ENCODE peak calls at places on chromosomes 4 and X, in four cellular contexts. H is fibroblast of pulmonary artery; A is mesenchymal stem cell; G is CD4-positive, alpha-beta memory T cell. D is an unnamed sample.

GRCh38 chr4:73308286-73308685 is 49.7 kb upstream of the ANKRD17 start:
- DNase-seq in A (peak), H (peak), G (no peak), D (no peak)

GRCh38 chrX:67601771-67602170 is 58.0 kb downstream of the AR start:
- DNase-seq in A (no peak), H (no peak), G (no peak), D (no peak)

GRCh38 chr4:88791274-88791673 is 93.6 kb upstream of the NAP1L5 start:
- DNase-seq in A (peak), H (peak), G (no peak), D (peak)

GRCh38 chr4:11416767-11417113 is 12.0 kb downstream of the HS3ST1 start:
- DNase-seq in G (no peak), H (peak), A (no peak), D (no peak)

GRCh38 chrX:67651437-67652142 is 107.8 kb downstream of the AR start:
- DNase-seq in G (no peak), H (no peak), A (no peak), D (no peak)

GRCh38 chr4:52925531-52925968 is 63.4 kb downstream of the RASL11B start:
- DNase-seq in G (no peak), H (peak), A (peak), D (no peak)

GRCh38 chr4:17694552-17694951 is 80.1 kb downstream of the MED28 start:
- DNase-seq in A (no peak), G (no peak), H (no peak), D (no peak)

GRCh38 chr4:53713767-53714166 is 122.5 kb upstream of the LNX1 start:
- DNase-seq in A (peak), G (no peak), H (no peak), D (no peak)

GRCh38 chr4:72468904-72469502 is 100.0 kb downstream of the ADAMTS3 start:
- DNase-seq in H (peak), A (peak), G (no peak), D (peak)

GRCh38 chrX:39260965-39261364 is 459.7 kb downstream of the MID1IP1 start:
- DNase-seq in H (no peak), A (peak), G (no peak), D (no peak)

GRCh38 chr4:61397174-61397573 is 197.0 kb downstream of the ADGRL3 start:
- DNase-seq in H (peak), G (no peak), A (peak), D (no peak)

GRCh38 chr4:130336585-130337217 is 1240.7 kb downstream of the C4orf33 start:
- DNase-seq in G (no peak), H (peak), A (peak), D (peak)

GRCh38 chrX:45719751-45720501 is 519.2 kb upstream of the DIPK2B start:
- DNase-seq in A (no peak), G (no peak), H (peak), D (no peak)

GRCh38 chr4:26807330-26807729 is 53.3 kb upstream of the STIM2 start:
- DNase-seq in A (no peak), G (no peak), H (no peak), D (no peak)

GRCh38 chrX:11261260-11261659 is 32.0 kb upstream of the AMELX start:
- DNase-seq in A (peak), H (peak), G (no peak), D (no peak)

GRCh38 chrX:133570549-133570948 is 155.3 kb upstream of the GPC4 start:
- DNase-seq in G (no peak), A (no peak), H (no peak), D (no peak)

GRCh38 chr4:1338752-1339414 is 8.1 kb upstream of the UVSSA start:
- DNase-seq in H (no peak), G (no peak), A (no peak), D (no peak)

GRCh38 chrX:23937100-23937499 is 29.3 kb downstream of the CXorf58 start:
- DNase-seq in A (peak), G (no peak), H (no peak), D (no peak)

GRCh38 chrX:87063622-87064021 is 454.0 kb upstream of the KLHL4 start:
- DNase-seq in G (no peak), H (no peak), A (no peak), D (no peak)

GRCh38 chrX:136162827-136163427 is 15.6 kb downstream of the FHL1 start:
- DNase-seq in G (peak), H (peak), A (peak), D (no peak)

GRCh38 chrX:22313757-22314156 is 41.0 kb downstream of the CBLL2 start:
- DNase-seq in H (no peak), A (peak), G (no peak), D (no peak)

GRCh38 chr4:120673696-120674095 is 248.8 kb downstream of the PRDM5 start:
- DNase-seq in G (no peak), A (no peak), H (no peak), D (no peak)

GRCh38 chr4:108620933-108621905 is 843 bp downstream of the RPL34 start:
- DNase-seq in G (no peak), A (peak), H (no peak), D (no peak)

DNA sequence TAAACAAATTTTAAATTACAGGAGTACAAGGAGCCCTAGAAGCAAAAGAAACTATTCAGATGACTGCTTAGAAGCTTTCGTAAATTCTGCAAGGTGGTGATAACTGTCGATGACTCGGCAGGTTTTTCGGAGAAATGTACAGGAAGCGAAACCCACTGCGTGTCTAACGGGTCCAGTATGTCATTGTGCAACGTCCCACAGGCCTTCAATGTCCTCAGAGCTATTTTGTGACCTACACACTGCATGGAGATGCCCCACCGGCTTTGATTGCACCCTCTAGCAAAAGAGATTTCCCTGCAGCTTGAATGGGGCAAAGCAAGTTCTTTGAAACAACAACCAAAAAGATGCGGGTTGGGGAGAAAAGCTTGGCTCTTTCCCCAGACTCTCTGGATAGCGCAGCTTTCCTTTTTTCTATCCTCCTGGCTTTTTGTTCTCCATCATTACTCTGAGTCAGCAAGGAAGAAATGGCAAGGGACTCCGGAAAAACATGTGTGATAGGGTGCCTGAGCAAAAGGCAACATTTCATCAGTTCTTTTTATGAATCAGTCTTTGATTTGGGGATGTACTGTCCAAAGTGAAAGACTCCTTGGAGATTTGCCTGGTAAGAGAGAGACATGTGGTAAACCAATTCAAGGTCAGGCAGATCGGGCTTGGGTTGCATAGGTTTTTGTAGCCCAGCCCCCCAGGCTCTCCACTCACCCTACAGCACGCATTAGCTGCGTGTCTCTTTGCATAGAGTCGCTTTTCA is 112.0 kb upstream of the TBL1X start:
- DNase-seq in G (no peak), A (peak), H (peak), D (no peak)
- H3K4me3 ChIP-seq in G (no peak), A (peak), H (peak), D (no peak)

GRCh38 chr4:142846729-142847606 is 867 bp upstream of the INPP4B start:
- DNase-seq in A (peak), H (peak), G (peak), D (peak)

GRCh38 chr4:142846105-142846728 is at the start of gene INPP4B:
- DNase-seq in H (peak), G (peak), A (peak), D (peak)

GRCh38 chr4:142844782-142845181 is 1.3 kb downstream of the INPP4B start:
- DNase-seq in H (no peak), A (no peak), G (no peak), D (no peak)

GRCh38 chr4:142840516-142841123 is 5.5 kb downstream of the INPP4B start:
- DNase-seq in A (peak), H (peak), G (peak), D (peak)

DNA sequence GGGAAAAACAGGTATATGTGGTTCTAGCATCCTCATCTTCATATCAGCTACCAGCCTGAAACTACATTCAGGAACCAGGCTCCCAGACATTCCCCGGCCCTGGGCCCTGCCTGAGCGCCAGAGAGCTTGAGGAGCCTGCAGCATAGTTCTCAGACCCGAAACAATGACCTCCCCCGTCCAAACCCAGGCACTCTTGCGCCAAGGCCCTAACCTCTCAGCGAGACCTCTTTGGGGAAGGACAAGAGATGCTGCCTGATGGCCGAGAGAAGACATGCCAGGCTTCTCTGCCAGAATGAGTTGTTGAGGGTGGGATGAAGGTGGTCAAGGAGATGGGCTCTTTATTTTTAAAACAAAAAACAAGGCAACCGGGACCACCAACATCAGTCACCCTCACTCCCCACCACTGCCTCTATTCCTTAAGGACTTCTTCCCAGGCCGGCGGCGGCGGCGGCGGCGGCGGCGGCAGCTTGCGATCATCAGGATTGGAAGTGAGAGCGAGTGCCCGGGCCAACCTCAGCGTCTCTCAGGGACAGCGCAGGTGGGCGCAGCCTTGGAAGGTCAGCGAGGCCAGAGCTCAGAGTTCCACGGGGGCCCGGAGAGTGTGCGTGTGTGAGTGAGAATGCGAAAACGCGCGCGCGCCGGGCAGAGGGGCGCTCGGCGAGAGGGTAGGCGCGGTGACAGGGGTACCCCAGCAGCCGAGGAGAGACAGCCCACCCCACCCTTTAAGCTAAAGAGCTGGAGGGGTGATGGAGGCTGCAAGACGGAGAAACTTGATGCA is 619 bp downstream of the INPP4B start:
- DNase-seq in H (no peak), G (peak), A (peak), D (no peak)
- H3K4me3 ChIP-seq in H (peak), G (peak), A (peak), D (peak)

GRCh38 chrX:262391-262909 is 18.7 kb upstream of the PLCXD1 start:
- DNase-seq in H (no peak), G (no peak), A (no peak), D (no peak)
- H3K4me3 ChIP-seq in H (no peak), G (no peak), A (no peak), D (no peak)

GRCh38 chr4:86482296-86482695 is 111.8 kb upstream of the PTPN13 start:
- DNase-seq in A (no peak), H (no peak), G (no peak), D (no peak)

GRCh38 chr4:86484241-86484640 is 109.9 kb upstream of the PTPN13 start:
- DNase-seq in H (no peak), A (no peak), G (no peak), D (peak)

GRCh38 chr4:86487738-86488137 is 106.4 kb upstream of the PTPN13 start:
- DNase-seq in G (no peak), H (no peak), A (no peak), D (no peak)

GRCh38 chr4:86481429-86481828 is 112.7 kb upstream of the PTPN13 start:
- DNase-seq in H (no peak), A (no peak), G (no peak), D (no peak)

DNA sequence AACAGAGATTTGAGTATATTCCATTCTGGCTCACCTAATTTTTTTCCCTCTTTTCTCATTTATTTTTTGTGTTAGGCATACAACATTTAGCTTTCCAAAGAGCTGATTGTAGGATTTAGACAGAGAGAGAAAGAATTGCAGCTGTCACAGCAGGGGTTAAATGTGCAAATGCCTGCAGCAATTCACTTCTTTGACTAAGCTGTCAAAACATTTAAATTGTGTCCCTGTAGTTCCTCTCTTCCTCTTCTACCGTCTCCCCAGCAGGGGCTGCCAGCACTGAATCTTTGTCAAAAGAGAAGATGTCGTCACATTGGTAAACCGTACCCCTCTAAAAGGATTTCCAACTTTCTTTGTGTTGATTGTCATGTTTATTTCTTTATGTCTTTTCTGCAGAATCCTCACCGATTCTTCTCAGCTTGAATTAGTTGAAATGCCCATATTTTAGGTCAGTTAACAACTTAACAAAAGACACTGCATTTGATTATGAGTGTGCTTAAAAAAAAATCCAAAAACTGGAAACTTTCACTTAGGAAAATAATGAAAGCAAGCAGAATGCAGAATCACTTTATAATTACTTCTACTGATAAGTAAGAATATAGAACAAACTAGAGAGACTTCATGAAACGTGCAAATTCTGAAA is 111.1 kb upstream of the PTPN13 start:
- DNase-seq in A (peak), H (no peak), G (no peak), D (peak)
- H3K4me3 ChIP-seq in A (peak), H (no peak), G (no peak), D (no peak)

DNA sequence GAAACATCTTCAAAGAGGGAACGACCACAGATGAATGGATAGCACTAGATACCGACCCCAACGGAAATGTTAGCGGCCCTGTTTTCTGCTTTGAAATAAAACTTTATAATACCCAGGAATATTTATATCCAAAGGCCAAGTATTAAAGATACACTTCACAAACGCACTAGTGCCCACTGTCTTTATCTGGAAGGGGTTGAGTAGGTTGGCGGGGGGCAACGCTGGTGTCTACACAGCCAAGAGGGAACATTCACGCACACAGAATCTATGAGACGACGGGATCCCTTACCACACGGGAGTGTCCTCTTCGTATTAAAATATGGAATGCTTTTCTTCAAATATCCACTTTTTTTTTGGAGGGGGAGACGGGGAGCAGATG is 3.3 kb downstream of the HAND2 start:
- DNase-seq in H (no peak), A (no peak), G (no peak), D (no peak)
- H3K4me3 ChIP-seq in H (peak), A (peak), G (no peak), D (no peak)

D was measured in Jurkat, Clone E6-1.